ENCODE peak calls at places on chromosomes 12 and 14, in seven cellular contexts. V is iPS-NIHi11; Q is T-helper 1 cell; B is astrocyte of the cerebellum; W is AG09319; O is stimulated activated CD4-positive, alpha-beta T cell treated with anti-CD3 and anti-CD28 coated beads, Interleukin-4, amount 100 ng/mL, for 1 hour; I is BJ. U is an unnamed sample.
A peak's percentile ranks its signal among the peaks of the same experiment; 100 is the strongest.

GRCh38 chr12:7460375-7461259 is 16.7 kb upstream of the CD163L1 start:
- DNase-seq in V (peak; percentile 65), Q (peak; percentile 43), B (peak; percentile 13), W (peak; percentile 10), O (peak; percentile 48), I (no peak), U (no peak)

GRCh38 chr12:58530421-58531067 is 389.8 kb downstream of the LRIG3 start:
- DNase-seq in V (no peak), Q (no peak), B (peak; percentile 59), W (peak; percentile 44), O (no peak), I (no peak), U (no peak)

GRCh38 chr12:12079291-12079690 is 8.6 kb downstream of the BCL2L14 start:
- DNase-seq in V (no peak), Q (no peak), B (no peak), W (no peak), O (no peak), I (no peak), U (no peak)

GRCh38 chr12:113400362-113400761 is 3.3 kb downstream of the SDS start:
- DNase-seq in V (no peak), Q (no peak), B (no peak), W (no peak), O (no peak), I (no peak), U (no peak)

GRCh38 chr14:73188501-73188903 is 48.8 kb upstream of the PAPLN start:
- DNase-seq in V (no peak), Q (no peak), B (peak; percentile 8), W (peak; percentile 28), O (no peak), I (no peak), U (no peak)

GRCh38 chr12:21434704-21435103 is 2.8 kb upstream of the PYROXD1 start:
- DNase-seq in V (no peak), Q (no peak), B (no peak), W (no peak), O (no peak), I (no peak), U (no peak)

GRCh38 chr12:124668602-124669001 is 101.2 kb upstream of the NCOR2 start:
- DNase-seq in V (no peak), Q (no peak), B (no peak), W (no peak), O (no peak), I (no peak), U (no peak)

GRCh38 chr12:26791328-26791791 is 41.6 kb downstream of the ITPR2 start:
- DNase-seq in V (no peak), Q (no peak), B (peak; percentile 35), W (peak; percentile 32), O (no peak), I (peak; percentile 42), U (no peak)

GRCh38 chr14:82740547-82740946 is 1206.9 kb upstream of the SEL1L start:
- DNase-seq in V (no peak), Q (no peak), B (no peak), W (no peak), O (no peak), I (no peak), U (no peak)

GRCh38 chr12:39502657-39503056 is 59.7 kb upstream of the KIF21A start:
- DNase-seq in V (peak; percentile 21), Q (no peak), B (peak; percentile 55), W (no peak), O (no peak), I (no peak), U (no peak)

GRCh38 chr14:105045710-105046326 is 19.4 kb downstream of the GPR132 start:
- DNase-seq in V (peak; percentile 96), Q (peak; percentile 92), B (peak; percentile 55), W (peak; percentile 43), O (peak; percentile 94), I (no peak), U (peak; percentile 95)

GRCh38 chr12:4282892-4283511 is 9.4 kb downstream of the CCND2 start:
- DNase-seq in V (peak; percentile 39), Q (no peak), B (no peak), W (no peak), O (no peak), I (no peak), U (no peak)

GRCh38 chr12:106079148-106079738 is 59.5 kb downstream of the NUAK1 start:
- DNase-seq in V (no peak), Q (no peak), B (no peak), W (no peak), O (no peak), I (no peak), U (no peak)

GRCh38 chr12:15709524-15709923 is 79.7 kb downstream of the EPS8 start:
- DNase-seq in V (peak; percentile 10), Q (no peak), B (no peak), W (no peak), O (no peak), I (no peak), U (no peak)

GRCh38 chr12:18643673-18644072 is 94.1 kb downstream of the PLCZ1 start:
- DNase-seq in V (no peak), Q (no peak), B (no peak), W (no peak), O (no peak), I (no peak), U (no peak)

GRCh38 chr12:48198985-48199384 is 4.1 kb downstream of the OR10AD1 start:
- DNase-seq in V (no peak), Q (no peak), B (no peak), W (no peak), O (no peak), I (no peak), U (no peak)

GRCh38 chr14:102908766-102909455 is 13.6 kb upstream of the AMN start:
- DNase-seq in V (no peak), Q (no peak), B (no peak), W (no peak), O (no peak), I (no peak), U (no peak)

GRCh38 chr12:54932038-54932437 is 52.5 kb downstream of the TESPA1 start:
- DNase-seq in V (no peak), Q (no peak), B (no peak), W (no peak), O (no peak), I (no peak), U (no peak)

GRCh38 chr14:68549966-68550705 is 242.7 kb downstream of the ZFP36L1 start:
- DNase-seq in V (no peak), Q (no peak), B (no peak), W (no peak), O (no peak), I (no peak), U (no peak)

GRCh38 chr14:61466249-61466904 is 145.0 kb downstream of the PRKCH start:
- DNase-seq in V (peak; percentile 68), Q (no peak), B (peak; percentile 82), W (no peak), O (no peak), I (peak; percentile 74), U (no peak)

GRCh38 chr12:53659011-53659551 is 16.8 kb downstream of the ATP5MC2 start:
- DNase-seq in V (peak; percentile 44), Q (no peak), B (peak; percentile 88), W (no peak), O (no peak), I (no peak), U (no peak)

U was measured in suprapubic skin.